ENCODE peak calls at places on chromosomes 3 and 15, in five cellular contexts. A is PC-3, V is fibroblast of lung, C is thyroid gland, I is heart left ventricle. P is an unnamed sample.

GRCh38 chr3:42053476-42053875 is 37.7 kb upstream of the TRAK1 start:
- DNase-seq in C (peak; percentile 53), I (peak; percentile 75), V (no peak), A (no peak), P (no peak)

GRCh38 chr3:177424541-177424940 is 227.3 kb upstream of the TBL1XR1 start:
- DNase-seq in V (no peak), I (no peak), C (no peak), A (no peak), P (no peak)

GRCh38 chr15:66369773-66370651 is 13.5 kb upstream of the TIPIN start:
- DNase-seq in I (no peak), A (peak; percentile 28), V (peak; percentile 9), C (no peak), P (no peak)

GRCh38 chr3:184380210-184380626 is 364 bp downstream of the CHRD start:
- DNase-seq in A (peak; percentile 38), C (peak; percentile 41), I (peak; percentile 87), V (peak; percentile 42), P (no peak)

GRCh38 chr3:16820485-16820884 is 64.3 kb upstream of the PLCL2 start:
- DNase-seq in V (no peak), A (peak; percentile 43), I (no peak), C (no peak), P (no peak)

GRCh38 chr3:50333744-50334328 is 5.8 kb upstream of the TUSC2 start:
- DNase-seq in C (no peak), V (peak; percentile 44), I (peak; percentile 66), A (no peak), P (no peak)

GRCh38 chr3:172294238-172294806 is 153.9 kb downstream of the GHSR start:
- DNase-seq in C (no peak), I (no peak), A (no peak), V (no peak), P (no peak)

GRCh38 chr15:79680721-79681120 is 216.1 kb downstream of the MTHFS start:
- DNase-seq in I (no peak), A (peak; percentile 79), V (peak; percentile 88), C (no peak), P (peak; percentile 52)

GRCh38 chr3:97658670-97659285 is 105.8 kb upstream of the ARL6 start:
- DNase-seq in V (peak; percentile 1), C (no peak), A (peak; percentile 61), I (no peak), P (peak; percentile 1)

GRCh38 chr3:186461141-186461540 is 83.0 kb downstream of the CRYGS start:
- DNase-seq in I (no peak), A (peak; percentile 88), C (no peak), V (peak; percentile 86), P (peak; percentile 37)

GRCh38 chr3:141804778-141805639 is 41.8 kb downstream of the GRK7 start:
- DNase-seq in A (no peak), V (no peak), I (no peak), C (no peak), P (no peak)

GRCh38 chr3:179454887-179455286 is 3.6 kb upstream of the GNB4 start:
- DNase-seq in I (no peak), A (no peak), C (no peak), V (peak; percentile 18), P (no peak)

GRCh38 chr15:38084289-38084688 is 149.8 kb downstream of the TMCO5A start:
- DNase-seq in C (no peak), V (peak; percentile 77), I (no peak), A (peak; percentile 65), P (no peak)

GRCh38 chr3:74639681-74640080 is 25.2 kb upstream of the CNTN3 start:
- DNase-seq in V (peak; percentile 5), C (no peak), I (no peak), A (no peak), P (no peak)

GRCh38 chr3:141894524-141895176 is 18.2 kb downstream of the ATP1B3 start:
- DNase-seq in V (peak; percentile 75), A (peak; percentile 72), C (no peak), I (no peak), P (no peak)

GRCh38 chr15:52794665-52795463 is 4.7 kb upstream of the ONECUT1 start:
- DNase-seq in V (no peak), I (no peak), C (no peak), A (no peak), P (no peak)

GRCh38 chr3:49966233-49966942 is 26.4 kb downstream of the RBM6 start:
- DNase-seq in V (peak; percentile 38), A (peak; percentile 14), I (no peak), C (no peak), P (peak; percentile 7)

GRCh38 chr3:62538706-62539356 is 165.5 kb upstream of the FEZF2 start:
- DNase-seq in V (no peak), I (no peak), C (no peak), A (no peak), P (no peak)

GRCh38 chr3:14150078-14150477 is 25.2 kb downstream of the TMEM43 start:
- DNase-seq in V (no peak), C (no peak), A (no peak), I (no peak), P (no peak)

GRCh38 chr3:73546961-73547360 is 77.8 kb downstream of the PDZRN3 start:
- DNase-seq in V (peak; percentile 98), I (no peak), A (no peak), C (no peak), P (peak; percentile 44)

GRCh38 chr3:177440456-177441105 is 243.3 kb upstream of the TBL1XR1 start:
- DNase-seq in C (no peak), V (peak; percentile 54), I (no peak), A (peak; percentile 87), P (no peak)

GRCh38 chr3:50345586-50345985 is at the start of gene ZMYND10:
- DNase-seq in I (peak; percentile 89), A (peak; percentile 76), V (no peak), C (peak; percentile 64), P (no peak)

GRCh38 chr3:20852712-20853111 is 666.7 kb upstream of the SGO1 start:
- DNase-seq in V (no peak), I (no peak), C (no peak), A (no peak), P (no peak)

GRCh38 chr3:50324351-50325144 is 2.0 kb upstream of the HYAL2 start:
- DNase-seq in A (peak; percentile 80), V (peak; percentile 52), I (peak; percentile 87), C (peak; percentile 68), P (no peak)

GRCh38 chr3:134317106-134317947 is 56.9 kb downstream of the AMOTL2 start:
- DNase-seq in V (peak; percentile 64), A (peak; percentile 76), I (no peak), C (no peak), P (peak; percentile 88)

GRCh38 chr15:70152070-70152480 is 54.4 kb upstream of the TLE3 start:
- DNase-seq in A (no peak), C (peak; percentile 50), V (peak; percentile 64), I (no peak), P (no peak)

GRCh38 chr3:88188436-88188835 is 38.7 kb downstream of the C3orf38 start:
- DNase-seq in I (no peak), V (peak; percentile 29), A (peak; percentile 36), C (no peak), P (no peak)

GRCh38 chr3:171088984-171089754 is 62.6 kb upstream of the SLC2A2 start:
- DNase-seq in A (peak; percentile 83), I (no peak), C (no peak), V (peak; percentile 99), P (peak; percentile 68)

GRCh38 chr3:172129868-172130751 is 90.7 kb downstream of the FNDC3B start:
- DNase-seq in C (peak; percentile 75), V (peak; percentile 100), I (peak; percentile 88), A (peak; percentile 98), P (peak; percentile 96)

GRCh38 chr3:42961633-42962032 is 17.5 kb upstream of the GASK1A start:
- DNase-seq in C (peak; percentile 37), A (peak; percentile 80), I (no peak), V (peak; percentile 34), P (no peak)

DNA sequence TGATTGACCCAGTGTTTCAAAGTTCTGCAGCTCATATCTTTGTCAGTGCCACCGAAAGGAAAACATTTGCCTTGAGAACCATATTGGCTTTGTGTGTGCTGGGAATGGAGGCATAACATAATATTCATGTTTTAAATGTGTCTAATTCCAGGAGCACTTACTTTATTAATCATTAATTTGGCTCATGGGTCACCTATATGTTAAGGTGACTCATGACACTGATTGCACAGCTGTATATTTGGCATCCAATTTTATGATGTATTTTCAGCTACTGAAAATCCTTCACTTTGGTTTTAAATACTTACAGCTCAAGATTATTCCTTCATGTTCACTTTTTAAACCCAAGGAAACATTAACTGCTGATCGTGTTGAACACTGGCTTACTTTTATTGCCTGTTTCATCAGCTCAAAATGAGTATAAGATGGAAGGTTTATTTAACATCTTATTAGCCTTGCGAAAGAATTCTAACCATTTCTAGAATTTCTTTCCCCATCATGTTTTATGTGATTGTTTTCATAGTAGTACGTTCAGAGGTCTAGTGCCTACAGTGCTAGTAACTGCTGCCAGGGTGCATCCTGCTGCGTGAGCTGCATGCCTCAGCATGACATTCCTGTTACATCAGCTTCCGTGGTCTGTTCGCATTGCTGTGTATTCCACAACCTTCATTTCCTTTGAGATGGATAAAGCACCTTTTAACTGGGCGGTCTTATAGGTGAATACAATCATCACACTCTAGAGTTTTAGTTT is 63.7 kb downstream of the LRCH3 start:
- DNase-seq in I (no peak), A (peak; percentile 3), C (no peak), V (peak; percentile 95), P (peak; percentile 83)
- H3K4me3 ChIP-seq in I (no peak overlapping the region), A (no peak overlapping the region), C (no peak overlapping the region), V (no peak overlapping the region), P (no peak overlapping the region)

DNA sequence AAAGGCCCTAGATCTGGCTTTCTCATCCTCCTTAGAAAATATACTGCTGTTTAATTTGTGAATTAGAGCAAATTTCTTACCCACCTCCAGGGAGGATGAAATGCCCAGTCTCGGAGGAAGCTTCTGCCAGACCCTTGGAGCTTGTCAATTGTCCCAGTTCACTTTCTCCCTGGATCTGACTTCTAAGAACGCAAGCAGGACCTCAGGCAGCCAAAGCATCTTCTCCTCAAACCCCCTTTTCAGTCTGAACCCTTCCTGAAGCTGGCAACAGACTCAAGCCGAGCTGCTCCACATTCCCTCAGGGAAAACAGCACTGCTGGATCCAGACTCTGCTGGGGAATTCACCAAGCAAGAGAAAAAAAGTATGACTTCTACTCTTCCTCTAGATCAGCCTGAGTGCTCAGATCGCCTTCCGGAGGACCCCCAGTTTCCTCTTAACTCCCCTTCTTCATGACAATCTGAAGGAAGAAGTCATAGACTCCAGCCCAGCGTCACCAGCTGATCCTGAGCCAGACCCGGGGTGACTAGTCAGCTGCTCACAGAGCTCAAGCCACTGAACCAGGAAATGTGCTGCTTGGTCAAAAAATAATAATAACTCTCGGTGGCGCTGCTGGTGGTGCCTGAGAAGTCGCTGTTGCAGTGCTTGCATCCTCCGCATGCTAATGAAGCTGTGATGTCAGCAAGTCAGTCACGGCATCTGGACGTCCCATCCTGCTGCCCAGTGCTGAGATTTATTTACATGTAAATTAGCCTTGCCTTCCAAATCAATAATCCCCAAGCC is at the start of gene PRICKLE2:
- DNase-seq in C (peak; percentile 94), A (no peak), V (peak; percentile 92), I (peak; percentile 86), P (peak; percentile 90)
- TF ChIP-seq CTCF in C (peak; percentile 34), A (no peak), V (peak; percentile 18), I (peak; percentile 33), P (peak; percentile 29)

DNA sequence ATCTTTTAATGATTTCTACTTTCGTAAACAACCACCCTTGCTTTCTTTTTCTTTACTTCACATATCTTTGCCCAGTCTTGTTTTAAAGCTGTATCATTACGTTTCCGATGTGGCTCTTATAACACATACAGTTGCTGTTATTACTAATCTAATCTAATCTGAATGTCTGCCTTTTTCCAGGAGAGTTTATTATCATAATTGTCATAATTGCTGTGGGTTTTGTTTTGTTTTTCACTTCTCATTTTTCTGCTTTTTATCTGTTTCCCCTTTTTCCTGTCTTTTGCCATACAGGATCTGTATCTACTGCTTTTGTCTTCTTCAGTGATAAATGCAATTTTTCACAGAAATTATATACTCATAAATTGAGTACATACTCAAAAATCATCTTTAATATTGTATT is 24.9 kb downstream of the HACL1 start:
- DNase-seq in V (no peak), C (no peak), A (no peak), I (no peak), P (no peak)
- H3K36me3 ChIP-seq in V (no peaks in the 10 kb centered on the region), C (peaks cover 4% of the 10 kb centered on the region), A (peaks cover 22% of the 10 kb centered on the region), I (peaks cover 86% of the 10 kb centered on the region), P (no peaks in the 10 kb centered on the region)

GRCh38 chr3:190074817-190075216 is 45.9 kb downstream of the P3H2 start:
- DNase-seq in I (no peak), V (no peak), A (no peak), C (no peak), P (no peak)
- H3K4me3 ChIP-seq in I (no peak overlapping the region), V (no peak overlapping the region), A (no peak overlapping the region), C (no peak overlapping the region), P (no peak overlapping the region)